ENCODE peak calls at places on chromosome 10, in seven cellular contexts. K, C, E, N, V, A and Z are unnamed samples. For H3K4me1, the result is how much of the 10 kb centered on the place peaks cover.

GRCh38 chr10:8114741-8115340 is 60.4 kb downstream of the GATA3 start:
- DNase-seq in K (no peak), C (no peak), E (no peak), N (no peak), V (no peak), A (no peak), Z (no peak)

GRCh38 chr10:89151857-89152256 is 55.3 kb downstream of the CH25H start:
- DNase-seq in K (no peak), C (no peak), E (no peak), N (no peak), V (peak), A (no peak), Z (no peak)

GRCh38 chr10:79477456-79477855 is 32.0 kb upstream of the ZCCHC24 start:
- DNase-seq in K (no peak), C (no peak), E (no peak), N (no peak), V (peak), A (no peak), Z (no peak)

GRCh38 chr10:97230146-97230545 is 44.4 kb upstream of the SLIT1 start:
- DNase-seq in K (no peak), C (no peak), E (no peak), N (no peak), V (peak), A (no peak), Z (no peak)

GRCh38 chr10:82238291-82238690 is 363.3 kb downstream of the NRG3 start:
- DNase-seq in K (no peak), C (no peak), E (no peak), N (no peak), V (no peak), A (no peak), Z (no peak)

GRCh38 chr10:26806557-26806956 is 54.2 kb downstream of the ABI1 start:
- DNase-seq in K (no peak), C (no peak), E (no peak), N (no peak), V (no peak), A (no peak), Z (no peak)

GRCh38 chr10:75121322-75121721 is 9.9 kb downstream of the SAMD8 start:
- DNase-seq in K (no peak), C (no peak), E (no peak), N (no peak), V (no peak), A (no peak), Z (no peak)

GRCh38 chr10:72063703-72064391 is 24.5 kb downstream of the SPOCK2 start:
- DNase-seq in K (no peak), C (no peak), E (peak), N (peak), V (no peak), A (no peak), Z (no peak)

GRCh38 chr10:71860243-71861029 is 9.4 kb upstream of the PSAP start:
- DNase-seq in K (peak), C (peak), E (peak), N (peak), V (peak), A (peak), Z (peak)

GRCh38 chr10:52525761-52526160 is 211.7 kb downstream of the DKK1 start:
- DNase-seq in K (no peak), C (no peak), E (no peak), N (no peak), V (peak), A (no peak), Z (no peak)

GRCh38 chr10:78513986-78514385 is 480.3 kb downstream of the RPS24 start:
- DNase-seq in K (no peak), C (no peak), E (no peak), N (no peak), V (no peak), A (no peak), Z (no peak)

GRCh38 chr10:132545659-132546367 is 8.2 kb downstream of the INPP5A start:
- DNase-seq in K (no peak), C (peak), E (no peak), N (no peak), V (no peak), A (no peak), Z (no peak)

GRCh38 chr10:47414227-47414592 is 30.1 kb upstream of the ZNF488 start:
- DNase-seq in K (no peak), C (no peak), E (no peak), N (no peak), V (no peak), A (no peak), Z (no peak)

GRCh38 chr10:79239275-79239779 is 107.9 kb upstream of the PPIF start:
- DNase-seq in K (peak), C (peak), E (no peak), N (no peak), V (peak), A (peak), Z (peak)

GRCh38 chr10:124262249-124262865 is 156.4 kb downstream of the OAT start:
- DNase-seq in K (no peak), C (no peak), E (no peak), N (peak), V (no peak), A (no peak), Z (peak)

GRCh38 chr10:3469639-3470020 is 297.0 kb upstream of the PITRM1 start:
- DNase-seq in K (no peak), C (no peak), E (no peak), N (no peak), V (no peak), A (no peak), Z (no peak)

GRCh38 chr10:76257816-76258215 is 826.4 kb downstream of the LRMDA start:
- DNase-seq in K (no peak), C (no peak), E (no peak), N (no peak), V (no peak), A (no peak), Z (no peak)

GRCh38 chr10:6171891-6172354 is 30.8 kb upstream of the PFKFB3 start:
- DNase-seq in K (no peak), C (peak), E (peak), N (peak), V (peak), A (no peak), Z (peak)

GRCh38 chr10:132470306-132471124 is 67.1 kb upstream of the INPP5A start:
- DNase-seq in K (no peak), C (peak), E (peak), N (no peak), V (no peak), A (peak), Z (peak)

GRCh38 chr10:75978213-75978612 is 546.8 kb downstream of the LRMDA start:
- DNase-seq in K (peak), C (no peak), E (no peak), N (no peak), V (no peak), A (no peak), Z (no peak)

GRCh38 chr10:6348091-6348862 is 145.5 kb downstream of the PFKFB3 start:
- DNase-seq in K (no peak), C (peak), E (peak), N (peak), V (no peak), A (no peak), Z (peak)

GRCh38 chr10:13758302-13758701 is 171.5 kb downstream of the PRPF18 start:
- DNase-seq in K (peak), C (no peak), E (no peak), N (no peak), V (peak), A (no peak), Z (no peak)

GRCh38 chr10:86401588-86402282 is 35.1 kb upstream of the GRID1 start:
- DNase-seq in K (peak), C (no peak), E (peak), N (peak), V (no peak), A (peak), Z (no peak)

GRCh38 chr10:71529203-71529537 is 132.4 kb downstream of the CDH23 start:
- DNase-seq in K (no peak), C (no peak), E (no peak), N (no peak), V (no peak), A (no peak), Z (peak)

GRCh38 chr10:48697821-48698764 is 13.4 kb downstream of the WDFY4 start:
- DNase-seq in K (no peak), C (no peak), E (no peak), N (no peak), V (no peak), A (no peak), Z (no peak)

GRCh38 chr10:48694371-48695030 is 9.8 kb downstream of the WDFY4 start:
- DNase-seq in K (no peak), C (no peak), E (no peak), N (no peak), V (no peak), A (no peak), Z (no peak)

GRCh38 chr10:48696535-48696873 is 11.8 kb downstream of the WDFY4 start:
- DNase-seq in K (no peak), C (no peak), E (no peak), N (no peak), V (no peak), A (no peak), Z (no peak)

GRCh38 chr10:48697091-48697490 is 12.4 kb downstream of the WDFY4 start:
- DNase-seq in K (no peak), C (no peak), E (no peak), N (no peak), V (no peak), A (no peak), Z (no peak)

DNA sequence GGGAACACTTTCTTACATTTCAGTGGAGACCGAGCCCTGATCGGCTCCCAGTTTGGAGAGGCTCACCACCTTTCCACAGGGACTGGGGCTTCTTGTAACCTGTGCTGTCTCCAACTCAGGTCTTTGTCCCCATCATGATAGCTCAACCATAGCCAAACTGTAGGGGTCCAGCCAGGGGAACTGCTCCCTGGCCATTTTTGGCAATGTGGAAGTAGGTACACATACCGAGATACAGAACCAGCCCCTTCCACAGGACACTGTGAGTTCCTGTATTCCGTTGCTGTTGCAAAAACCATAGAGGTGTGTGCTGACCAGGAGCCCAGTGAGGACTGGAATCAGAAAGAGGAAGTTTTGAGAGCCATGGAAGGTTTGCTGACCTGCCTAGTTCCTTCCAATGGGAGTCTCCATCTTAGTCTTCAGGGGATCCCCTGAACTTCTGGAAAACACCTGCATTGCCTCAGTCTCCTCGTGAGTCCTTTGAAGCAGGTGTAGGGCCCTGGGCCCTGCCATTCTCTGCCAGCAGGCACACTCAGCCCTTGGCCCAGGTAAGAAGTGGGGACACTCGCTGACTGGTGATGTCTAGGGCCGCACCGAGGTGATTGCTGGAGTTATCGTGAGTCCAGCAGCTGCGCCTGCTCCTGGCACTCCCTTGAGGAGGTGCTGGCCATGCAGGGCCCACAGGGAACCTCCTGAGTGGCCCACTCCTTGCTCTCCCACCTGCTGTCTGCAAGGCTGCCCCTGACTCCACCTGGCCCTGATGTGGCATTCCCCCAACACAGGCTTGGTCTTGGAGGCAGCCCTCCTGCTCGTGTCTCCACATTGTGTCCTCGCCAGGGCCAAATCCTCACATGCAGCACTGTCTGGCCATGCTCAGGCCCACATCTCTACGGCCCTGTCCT is 11.2 kb downstream of the WDFY4 start:
- DNase-seq in K (no peak), C (no peak), E (no peak), N (no peak), V (no peak), A (no peak), Z (no peak)
- H3K4me1 ChIP-seq in K (under half), C (under half), E (under half), N (under half), V (under half), A (under half), Z (under half)

DNA sequence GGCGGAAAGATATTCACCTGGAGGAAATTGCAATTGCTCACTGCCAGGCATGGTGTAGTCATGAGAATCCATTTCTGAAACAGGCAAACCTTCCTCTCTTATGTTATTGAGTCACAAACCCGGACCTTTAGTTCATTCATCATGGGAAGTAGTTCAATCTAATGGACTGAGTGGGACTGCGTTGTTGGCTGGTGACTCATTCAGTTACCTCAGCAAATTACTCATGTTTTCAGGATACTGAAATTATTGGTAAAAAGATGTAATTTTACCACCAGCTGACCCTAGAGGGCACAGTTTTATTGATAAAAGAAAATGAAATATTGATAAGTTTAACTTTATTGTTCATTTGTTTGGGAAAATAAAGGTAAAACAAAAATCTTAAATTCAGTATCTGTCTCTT is 1194.4 kb upstream of the SORCS1 start:
- DNase-seq in K (no peak), C (no peak), E (no peak), N (no peak), V (peak), A (no peak), Z (no peak)
- TF ChIP-seq CTCF in K (no peak), C (no peak), E (no peak), N (no peak), V (peak), A (no peak), Z (no peak)

GRCh38 chr10:129946868-129947267 is 17.2 kb downstream of the EBF3 start:
- DNase-seq in K (no peak), C (no peak), E (no peak), N (no peak), V (no peak), A (no peak), Z (peak)
- H3K4me3 ChIP-seq in K (no peak), C (peak), E (no peak), N (no peak), V (no peak), A (no peak), Z (no peak)

GRCh38 chr10:69321865-69322264 is 43.6 kb downstream of the HK1 start:
- DNase-seq in K (no peak), C (no peak), E (no peak), N (no peak), V (peak), A (no peak), Z (no peak)
- H3K4me1 ChIP-seq in K (under half), C (half or more), E (half or more), N (under half), V (under half), A (under half), Z (under half)

GRCh38 chr10:33802566-33802965 is 468.1 kb upstream of the NRP1 start:
- DNase-seq in K (no peak), C (no peak), E (no peak), N (no peak), V (no peak), A (no peak), Z (no peak)

GRCh38 chr10:33804534-33804933 is 470.1 kb upstream of the NRP1 start:
- DNase-seq in K (no peak), C (no peak), E (no peak), N (peak), V (peak), A (no peak), Z (peak)

GRCh38 chr10:33800986-33801385 is 466.5 kb upstream of the NRP1 start:
- DNase-seq in K (no peak), C (no peak), E (no peak), N (no peak), V (no peak), A (no peak), Z (no peak)

GRCh38 chr10:33801705-33802104 is 467.2 kb upstream of the NRP1 start:
- DNase-seq in K (no peak), C (no peak), E (no peak), N (no peak), V (peak), A (no peak), Z (no peak)

DNA sequence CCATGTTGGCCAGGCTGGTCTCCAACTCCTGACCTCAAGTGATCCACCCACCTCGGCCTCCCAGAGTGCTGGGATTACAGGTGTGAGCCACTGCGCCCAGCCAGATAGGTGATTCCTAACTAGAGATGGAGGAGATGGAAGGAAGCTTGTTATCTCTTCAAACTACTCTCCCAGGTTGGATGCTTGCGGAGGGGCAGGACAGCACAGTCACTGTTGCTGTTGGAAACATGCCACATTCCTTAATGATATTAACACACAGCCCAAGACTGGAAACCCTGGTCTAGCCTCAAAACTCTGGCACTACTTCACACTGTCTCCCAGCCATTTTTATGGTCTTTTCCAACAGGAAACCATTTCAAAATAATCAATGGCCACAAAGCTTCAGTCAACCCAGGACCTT is 468.8 kb upstream of the NRP1 start:
- DNase-seq in K (no peak), C (no peak), E (no peak), N (no peak), V (peak), A (no peak), Z (no peak)
- TF ChIP-seq CTCF in K (no peak), C (no peak), E (no peak), N (no peak), V (no peak), A (no peak), Z (no peak)

DNA sequence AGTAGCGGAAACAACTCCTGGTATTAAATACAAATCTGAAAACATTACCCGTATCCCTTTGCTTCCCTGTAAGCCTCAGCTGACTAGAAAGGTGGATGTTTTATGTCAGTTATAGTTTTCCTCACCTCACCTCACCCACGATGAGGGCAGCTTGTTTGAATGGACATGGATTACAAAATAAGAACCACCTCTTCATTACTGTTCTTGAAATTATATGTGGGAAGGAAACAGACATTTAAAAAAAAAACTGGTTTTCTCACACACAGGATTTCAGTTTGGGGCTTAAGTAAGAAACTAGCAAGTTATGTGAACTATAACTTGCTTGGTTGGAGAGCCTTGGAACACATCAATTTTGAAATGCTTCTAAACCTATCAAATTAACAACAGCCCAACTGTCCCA is 232.9 kb upstream of the CCDC6 start:
- DNase-seq in K (no peak), C (no peak), E (no peak), N (no peak), V (no peak), A (no peak), Z (no peak)
- H3K4me3 ChIP-seq in K (peak), C (peak), E (no peak), N (no peak), V (no peak), A (peak), Z (no peak)

GRCh38 chr10:87702973-87703294 is 43.3 kb downstream of the PAPSS2 start:
- DNase-seq in K (no peak), C (no peak), E (peak), N (peak), V (no peak), A (peak), Z (no peak)
- H3K4me1 ChIP-seq in K (under half), C (under half), E (under half), N (under half), V (under half), A (under half), Z (under half)

GRCh38 chr10:11713186-11713743 is 28.9 kb upstream of the ECHDC3 start:
- DNase-seq in K (no peak), C (no peak), E (peak), N (no peak), V (peak), A (no peak), Z (no peak)

GRCh38 chr10:11716704-11717103 is 25.5 kb upstream of the ECHDC3 start:
- DNase-seq in K (no peak), C (no peak), E (no peak), N (no peak), V (no peak), A (no peak), Z (no peak)

GRCh38 chr10:11713963-11714362 is 28.2 kb upstream of the ECHDC3 start:
- DNase-seq in K (no peak), C (no peak), E (no peak), N (no peak), V (no peak), A (no peak), Z (no peak)

GRCh38 chr10:11714750-11715365 is 27.3 kb upstream of the ECHDC3 start:
- DNase-seq in K (no peak), C (no peak), E (no peak), N (no peak), V (no peak), A (no peak), Z (no peak)

GRCh38 chr10:11715815-11716494 is 26.2 kb upstream of the ECHDC3 start:
- DNase-seq in K (no peak), C (no peak), E (peak), N (peak), V (no peak), A (peak), Z (peak)
- TF ChIP-seq CTCF in K (no peak), C (no peak), E (no peak), N (no peak), V (no peak), A (no peak), Z (no peak)

GRCh38 chr10:12214763-12215218 is 18.8 kb downstream of the CDC123 start:
- DNase-seq in K (peak), C (no peak), E (peak), N (peak), V (peak), A (no peak), Z (no peak)
- H3K4me3 ChIP-seq in K (no peak), C (peak), E (no peak), N (no peak), V (no peak), A (no peak), Z (peak)